ENCODE peak calls at places on chromosomes 6 and 20, in eight cellular contexts. H is stimulated activated effector memory CD8-positive, alpha-beta T cell treated with anti-CD3 and anti-CD28 coated beads, Interleukin-12 subunit alpha, Interleukin-12 subunit beta, amount 100 ng/mL, for 72 hours; J is upper lobe of right lung; Y is HS-27A; B is neural crest cell; Z is neuronal stem cell; O is hypothalamus; E is heart right ventricle. V is an unnamed sample.

GRCh38 chr6:125222531-125223455 is 69.2 kb downstream of the TPD52L1 start:
- DNase-seq in H (no peak), J (no peak), Y (no peak), B (no peak), Z (no peak), O (no peak), E (no peak), V (no peak)

GRCh38 chr6:145086197-145086596 is 649.1 kb downstream of the EPM2A start:
- DNase-seq in H (no peak), J (no peak), Y (no peak), B (no peak), Z (no peak), O (no peak), E (peak), V (no peak)

GRCh38 chr20:25315418-25316210 is 67.7 kb downstream of the PYGB start:
- DNase-seq in H (no peak), J (peak), Y (no peak), B (no peak), Z (no peak), O (no peak), E (no peak), V (peak)

GRCh38 chr6:70527071-70527737 is 39.5 kb upstream of the SDHAF4 start:
- DNase-seq in H (no peak), J (no peak), Y (no peak), B (no peak), Z (no peak), O (no peak), E (no peak), V (no peak)

GRCh38 chr6:50030777-50031562 is 9.2 kb upstream of the DEFB110 start:
- DNase-seq in H (no peak), J (no peak), Y (no peak), B (peak), Z (peak), O (no peak), E (no peak), V (peak)

GRCh38 chr20:32481311-32482103 is 103.6 kb downstream of the NOL4L start:
- DNase-seq in H (no peak), J (no peak), Y (no peak), B (no peak), Z (no peak), O (no peak), E (no peak), V (no peak)

GRCh38 chr20:48784273-48784641 is 43.5 kb downstream of the PREX1 start:
- DNase-seq in H (no peak), J (no peak), Y (no peak), B (no peak), Z (no peak), O (no peak), E (no peak), V (no peak)

GRCh38 chr6:108163644-108164536 is 1.9 kb upstream of the NR2E1 start:
- DNase-seq in H (no peak), J (no peak), Y (no peak), B (no peak), Z (no peak), O (no peak), E (no peak), V (no peak)

GRCh38 chr6:24069546-24069945 is 56.5 kb upstream of the NRSN1 start:
- DNase-seq in H (no peak), J (no peak), Y (no peak), B (no peak), Z (no peak), O (no peak), E (no peak), V (no peak)

GRCh38 chr20:43937586-43937985 is 22.9 kb downstream of the TOX2 start:
- DNase-seq in H (no peak), J (no peak), Y (no peak), B (no peak), Z (no peak), O (no peak), E (no peak), V (peak)

GRCh38 chr20:4076671-4077070 is 61.3 kb upstream of the RNF24 start:
- DNase-seq in H (no peak), J (no peak), Y (peak), B (no peak), Z (no peak), O (no peak), E (no peak), V (peak)

GRCh38 chr20:39986231-39986904 is 702.7 kb downstream of the MAFB start:
- DNase-seq in H (no peak), J (peak), Y (no peak), B (peak), Z (peak), O (no peak), E (peak), V (peak)

GRCh38 chr6:157106487-157106886 is 216.8 kb downstream of the TMEM242 start:
- DNase-seq in H (no peak), J (no peak), Y (peak), B (no peak), Z (no peak), O (no peak), E (no peak), V (peak)

GRCh38 chr6:161694995-161695394 is 421.1 kb upstream of the AGPAT4 start:
- DNase-seq in H (no peak), J (no peak), Y (no peak), B (no peak), Z (no peak), O (no peak), E (no peak), V (peak)

GRCh38 chr6:68031054-68031453 is 604.0 kb upstream of the ADGRB3 start:
- DNase-seq in H (no peak), J (no peak), Y (no peak), B (no peak), Z (no peak), O (no peak), E (no peak), V (no peak)

GRCh38 chr6:120869397-120869796 is 464.9 kb downstream of the TBC1D32 start:
- DNase-seq in H (no peak), J (no peak), Y (no peak), B (peak), Z (peak), O (no peak), E (no peak), V (no peak)

GRCh38 chr6:35724471-35724870 is 12.4 kb upstream of the ARMC12 start:
- DNase-seq in H (no peak), J (peak), Y (no peak), B (no peak), Z (no peak), O (no peak), E (no peak), V (no peak)

GRCh38 chr6:33014841-33015634 is 5.6 kb upstream of the HLA-DOA start:
- DNase-seq in H (peak), J (no peak), Y (peak), B (peak), Z (peak), O (no peak), E (peak), V (peak)